ENCODE peak calls at places on chromosomes 16 and 17, in eight cellular contexts. P is neural progenitor cell, J is mesendoderm, F is left ventricle myocardium inferior, T is adrenal gland, W is cardiac muscle cell, Z is heart right ventricle, V is uterus. L is an unnamed sample.

GRCh38 chr16:73092236-73092781 is 44.4 kb upstream of the ZFHX3 start:
- DNase-seq in P (no peak), Z (no peak), T (no peak), V (no peak), W (no peak), F (no peak), J (peak; percentile 14), L (no peak)

GRCh38 chr16:53817117-53817516 is 113.2 kb downstream of the FTO start:
- DNase-seq in J (peak; percentile 51), V (peak; percentile 14), F (no peak), Z (no peak), W (no peak), P (no peak), T (peak; percentile 77), L (peak; percentile 24)

GRCh38 chr17:82734987-82735866 is at the start of gene FN3K:
- DNase-seq in V (peak; percentile 54), W (peak; percentile 80), F (peak; percentile 73), J (peak; percentile 61), T (peak; percentile 89), Z (peak; percentile 75), P (peak; percentile 91), L (no peak)

GRCh38 chr16:12245088-12245922 is 268.8 kb downstream of the SNX29 start:
- DNase-seq in J (no peak), F (no peak), V (no peak), P (no peak), W (no peak), Z (no peak), T (no peak), L (no peak)

GRCh38 chr17:44097110-44097810 is 26.2 kb downstream of the HDAC5 start:
- DNase-seq in Z (peak; percentile 77), W (no peak), P (no peak), F (peak; percentile 79), J (no peak), V (no peak), T (peak; percentile 57), L (peak; percentile 80)

GRCh38 chr16:5551909-5552308 is 454.3 kb upstream of the EEF2KMT start:
- DNase-seq in F (no peak), P (no peak), J (no peak), Z (no peak), W (no peak), V (no peak), T (no peak), L (peak; percentile 58)

GRCh38 chr17:51087072-51087757 is 33.5 kb downstream of the SPAG9 start:
- DNase-seq in Z (no peak), V (no peak), T (no peak), J (no peak), F (no peak), P (no peak), W (no peak), L (no peak)

GRCh38 chr17:45688353-45688752 is 95.8 kb upstream of the CRHR1 start:
- DNase-seq in W (no peak), V (no peak), J (no peak), F (no peak), P (no peak), Z (no peak), T (no peak), L (no peak)

GRCh38 chr17:81102352-81102751 is 63.0 kb upstream of the PVALEF start:
- DNase-seq in J (no peak), V (no peak), Z (no peak), F (no peak), W (no peak), P (no peak), T (no peak), L (no peak)

GRCh38 chr16:81403601-81404391 is 40.8 kb upstream of the CMIP start:
- DNase-seq in T (peak; percentile 90), P (peak; percentile 91), V (peak; percentile 77), J (peak; percentile 91), F (peak; percentile 86), Z (peak; percentile 86), W (peak; percentile 90), L (peak; percentile 82)

GRCh38 chr16:2663553-2664521 is 18.5 kb upstream of the KCTD5 start:
- DNase-seq in P (no peak), J (no peak), W (no peak), V (peak; percentile 80), F (no peak), Z (no peak), T (peak; percentile 71), L (no peak)

GRCh38 chr16:60203525-60204124 is 1469.5 kb upstream of the GOT2 start:
- DNase-seq in J (peak; percentile 54), P (peak; percentile 26), V (no peak), Z (no peak), T (no peak), F (no peak), W (peak; percentile 28), L (peak; percentile 26)

GRCh38 chr16:65283238-65283651 is 161.4 kb upstream of the CDH11 start:
- DNase-seq in W (peak; percentile 52), Z (no peak), P (no peak), V (no peak), F (no peak), T (no peak), J (peak; percentile 95), L (peak; percentile 56)

GRCh38 chr16:65287307-65287706 is 165.4 kb upstream of the CDH11 start:
- DNase-seq in F (no peak), V (no peak), Z (no peak), W (no peak), P (no peak), T (no peak), J (peak; percentile 82), L (no peak)

GRCh38 chr16:65289022-65289421 is 167.2 kb upstream of the CDH11 start:
- DNase-seq in T (peak; percentile 89), P (no peak), W (no peak), V (no peak), F (no peak), Z (peak; percentile 16), J (no peak), L (no peak)

GRCh38 chr16:65284583-65284982 is 162.7 kb upstream of the CDH11 start:
- DNase-seq in J (no peak), F (no peak), V (no peak), T (no peak), Z (no peak), P (no peak), W (no peak), L (no peak)

GRCh38 chr16:65285128-65286120 is 163.6 kb upstream of the CDH11 start:
- DNase-seq in W (peak; percentile 67), V (no peak), J (no peak), P (no peak), T (peak; percentile 18), F (peak; percentile 32), Z (peak; percentile 35), L (no peak)
- H3K4me3 ChIP-seq in W (no peak overlapping the region), V (no peak overlapping the region), J (no peak overlapping the region), P (no peak overlapping the region), T (no peak overlapping the region), F (no peak overlapping the region), Z (no peak overlapping the region), L (no peak overlapping the region)

GRCh38 chr16:85584989-85585388 is 28.1 kb upstream of the GSE1 start:
- DNase-seq in J (no peak), W (no peak), P (no peak), T (no peak), F (no peak), Z (no peak), V (no peak), L (no peak)
- H3K4me1 ChIP-seq in J (peaks cover 20% of the 10 kb centered on the region), W (peaks cover 58% of the 10 kb centered on the region), P (peaks cover 88% of the 10 kb centered on the region), T (no peaks in the 10 kb centered on the region), F (peaks cover 26% of the 10 kb centered on the region), Z (peaks cover 28% of the 10 kb centered on the region), V (no peaks in the 10 kb centered on the region), L (peaks cover 5% of the 10 kb centered on the region)

GRCh38 chr17:72183194-72183685 is 62.4 kb downstream of the SOX9 start:
- DNase-seq in P (no peak), J (no peak), V (no peak), Z (no peak), W (no peak), T (no peak), F (no peak), L (no peak)
- H3K27me3 ChIP-seq in P (no peaks in the 10 kb centered on the region), J (no peaks in the 10 kb centered on the region), V (no peaks in the 10 kb centered on the region), Z (no peaks in the 10 kb centered on the region), W (no peaks in the 10 kb centered on the region), T (no peaks in the 10 kb centered on the region), F (peaks cover 5% of the 10 kb centered on the region), L (no peaks in the 10 kb centered on the region)

GRCh38 chr17:79415909-79416308 is 194.9 kb downstream of the RBFOX3 start:
- DNase-seq in T (no peak), W (no peak), Z (no peak), F (no peak), P (no peak), V (no peak), J (no peak), L (no peak)
- H3K4me3 ChIP-seq in T (no peak overlapping the region), W (no peak overlapping the region), Z (no peak overlapping the region), F (no peak overlapping the region), P (no peak overlapping the region), V (no peak overlapping the region), J (no peak overlapping the region), L (no peak overlapping the region)

DNA sequence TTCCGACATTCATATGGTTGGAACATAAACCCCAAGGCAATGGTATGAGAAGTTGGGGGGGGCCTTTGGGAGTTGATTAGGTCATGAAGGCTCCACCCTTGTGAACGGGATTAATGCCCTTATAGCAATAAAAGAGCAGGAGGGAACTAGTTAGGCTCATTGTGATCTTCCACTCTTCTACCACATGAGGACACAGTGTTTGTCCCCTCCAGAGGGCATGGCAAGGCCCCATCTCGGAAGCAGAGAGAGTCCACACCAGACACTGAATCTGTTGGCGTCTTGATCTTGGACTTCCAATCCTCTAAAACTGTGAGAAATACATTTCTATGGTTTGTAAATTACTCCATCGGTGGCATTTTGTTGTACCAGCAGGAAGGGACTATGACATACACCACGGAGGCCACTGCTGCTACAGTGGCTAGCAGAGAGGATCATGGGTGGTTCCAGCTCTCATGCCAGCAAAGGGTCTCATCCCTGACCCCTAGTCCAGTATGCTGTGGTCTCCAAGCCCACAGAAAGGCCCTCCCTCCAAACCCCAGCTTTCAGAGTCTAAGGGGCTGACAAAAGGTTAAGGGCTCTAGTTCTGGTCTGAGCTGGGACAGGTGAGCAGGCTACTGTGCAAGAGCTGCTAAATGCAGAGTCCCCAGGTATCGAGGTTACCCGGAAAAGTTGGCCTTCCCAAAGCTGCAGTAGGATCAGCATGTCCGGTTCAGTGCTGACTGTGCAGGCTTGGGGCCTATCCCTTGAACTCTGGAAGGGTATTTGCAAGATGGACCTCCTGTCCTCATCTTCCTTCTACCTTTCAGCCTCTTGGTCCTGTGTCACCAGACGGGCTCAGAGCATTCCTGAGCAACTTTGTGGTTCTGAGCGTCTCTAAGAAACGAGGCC is 12.2 kb downstream of the CCR7 start:
- DNase-seq in J (no peak), W (no peak), V (peak; percentile 19), Z (no peak), T (no peak), P (no peak), F (no peak), L (no peak)
- H3K4me1 ChIP-seq in J (peaks cover 6% of the 10 kb centered on the region), W (peaks cover 31% of the 10 kb centered on the region), V (peaks cover 17% of the 10 kb centered on the region), Z (peaks cover 96% of the 10 kb centered on the region), T (peaks cover 38% of the 10 kb centered on the region), P (peaks cover 8% of the 10 kb centered on the region), F (peaks cover 96% of the 10 kb centered on the region), L (peaks cover 66% of the 10 kb centered on the region)

L was measured in SJCRH30.